ENCODE peak calls at places on chromosomes 6 and 20, in eight cellular contexts. One of them, this sample, is unnamed. For H3K4me1, the result is how much of the 10 kb centered on the place peaks cover.

GRCh38 chr6:53032853-53033252 is 32.4 kb upstream of the FBXO9 start:
- DNase-seq in Peyer's patch: no peak
- DNase-seq in uterus: no peak
- DNase-seq in heart left ventricle: no peak
- DNase-seq in IMR-90: peak
- DNase-seq in HepG2: no peak
- DNase-seq in adrenal gland: no peak
- DNase-seq in prostate gland: no peak
- DNase-seq in this sample: no peak

GRCh38 chr6:11909696-11910132 is 102.4 kb upstream of the HIVEP1 start:
- DNase-seq in Peyer's patch: no peak
- DNase-seq in uterus: no peak
- DNase-seq in heart left ventricle: no peak
- DNase-seq in IMR-90: peak
- DNase-seq in HepG2: no peak
- DNase-seq in adrenal gland: no peak
- DNase-seq in prostate gland: no peak
- DNase-seq in this sample: no peak

GRCh38 chr6:37418727-37419126 is 14.3 kb upstream of the CMTR1 start:
- DNase-seq in Peyer's patch: no peak
- DNase-seq in uterus: no peak
- DNase-seq in heart left ventricle: no peak
- DNase-seq in IMR-90: no peak
- DNase-seq in HepG2: no peak
- DNase-seq in adrenal gland: no peak
- DNase-seq in prostate gland: no peak
- DNase-seq in this sample: no peak

GRCh38 chr6:11292837-11293236 is 60.4 kb upstream of the NEDD9 start:
- DNase-seq in Peyer's patch: no peak
- DNase-seq in uterus: no peak
- DNase-seq in heart left ventricle: no peak
- DNase-seq in IMR-90: no peak
- DNase-seq in HepG2: no peak
- DNase-seq in adrenal gland: no peak
- DNase-seq in prostate gland: no peak
- DNase-seq in this sample: no peak

GRCh38 chr6:156775717-156776116 is 1.5 kb upstream of the ARID1B start:
- DNase-seq in Peyer's patch: no peak
- DNase-seq in uterus: no peak
- DNase-seq in heart left ventricle: no peak
- DNase-seq in IMR-90: no peak
- DNase-seq in HepG2: no peak
- DNase-seq in adrenal gland: no peak
- DNase-seq in prostate gland: no peak
- DNase-seq in this sample: no peak

GRCh38 chr6:109799664-109800063 is 108.6 kb downstream of the FIG4 start:
- DNase-seq in Peyer's patch: no peak
- DNase-seq in uterus: no peak
- DNase-seq in heart left ventricle: no peak
- DNase-seq in IMR-90: no peak
- DNase-seq in HepG2: no peak
- DNase-seq in adrenal gland: no peak
- DNase-seq in prostate gland: no peak
- DNase-seq in this sample: no peak

GRCh38 chr6:151796842-151797530 is 10.5 kb upstream of the ESR1 start:
- DNase-seq in Peyer's patch: no peak
- DNase-seq in uterus: peak
- DNase-seq in heart left ventricle: peak
- DNase-seq in IMR-90: no peak
- DNase-seq in HepG2: no peak
- DNase-seq in adrenal gland: no peak
- DNase-seq in prostate gland: no peak
- DNase-seq in this sample: no peak

GRCh38 chr20:43893930-43894329 is 20.7 kb upstream of the TOX2 start:
- DNase-seq in Peyer's patch: no peak
- DNase-seq in uterus: no peak
- DNase-seq in heart left ventricle: no peak
- DNase-seq in IMR-90: peak
- DNase-seq in HepG2: no peak
- DNase-seq in adrenal gland: no peak
- DNase-seq in prostate gland: no peak
- DNase-seq in this sample: no peak

GRCh38 chr6:82410151-82410621 is 46.6 kb downstream of the TPBG start:
- DNase-seq in Peyer's patch: no peak
- DNase-seq in uterus: no peak
- DNase-seq in heart left ventricle: no peak
- DNase-seq in IMR-90: peak
- DNase-seq in HepG2: no peak
- DNase-seq in adrenal gland: no peak
- DNase-seq in prostate gland: no peak
- DNase-seq in this sample: no peak

GRCh38 chr20:49140411-49140810 is 47.7 kb downstream of the STAU1 start:
- DNase-seq in Peyer's patch: no peak
- DNase-seq in uterus: no peak
- DNase-seq in heart left ventricle: no peak
- DNase-seq in IMR-90: no peak
- DNase-seq in HepG2: no peak
- DNase-seq in adrenal gland: no peak
- DNase-seq in prostate gland: no peak
- DNase-seq in this sample: no peak

GRCh38 chr6:5398530-5398929 is 137.2 kb downstream of the FARS2 start:
- DNase-seq in Peyer's patch: no peak
- DNase-seq in uterus: no peak
- DNase-seq in heart left ventricle: no peak
- DNase-seq in IMR-90: peak
- DNase-seq in HepG2: peak
- DNase-seq in adrenal gland: no peak
- DNase-seq in prostate gland: no peak
- DNase-seq in this sample: no peak

GRCh38 chr6:169618526-169619490 is 83.0 kb downstream of the WDR27 start:
- DNase-seq in Peyer's patch: no peak
- DNase-seq in uterus: no peak
- DNase-seq in heart left ventricle: no peak
- DNase-seq in IMR-90: peak
- DNase-seq in HepG2: no peak
- DNase-seq in adrenal gland: no peak
- DNase-seq in prostate gland: no peak
- DNase-seq in this sample: no peak

GRCh38 chr6:42292002-42292735 is 74.5 kb upstream of the MRPS10 start:
- DNase-seq in Peyer's patch: no peak
- DNase-seq in uterus: no peak
- DNase-seq in heart left ventricle: no peak
- DNase-seq in IMR-90: peak
- DNase-seq in HepG2: no peak
- DNase-seq in adrenal gland: no peak
- DNase-seq in prostate gland: no peak
- DNase-seq in this sample: no peak

GRCh38 chr6:45577836-45578504 is 200.2 kb upstream of the SUPT3H start:
- DNase-seq in Peyer's patch: no peak
- DNase-seq in uterus: no peak
- DNase-seq in heart left ventricle: no peak
- DNase-seq in IMR-90: peak
- DNase-seq in HepG2: no peak
- DNase-seq in adrenal gland: no peak
- DNase-seq in prostate gland: no peak
- DNase-seq in this sample: no peak

GRCh38 chr6:15026832-15027231 is 219.0 kb upstream of the JARID2 start:
- DNase-seq in Peyer's patch: no peak
- DNase-seq in uterus: no peak
- DNase-seq in heart left ventricle: no peak
- DNase-seq in IMR-90: peak
- DNase-seq in HepG2: peak
- DNase-seq in adrenal gland: no peak
- DNase-seq in prostate gland: peak
- DNase-seq in this sample: no peak

GRCh38 chr6:11229267-11230043 is 3.0 kb downstream of the NEDD9 start:
- DNase-seq in Peyer's patch: no peak
- DNase-seq in uterus: no peak
- DNase-seq in heart left ventricle: no peak
- DNase-seq in IMR-90: no peak
- DNase-seq in HepG2: no peak
- DNase-seq in adrenal gland: no peak
- DNase-seq in prostate gland: peak
- DNase-seq in this sample: no peak

GRCh38 chr6:32177788-32178546 is at the start of gene RNF5:
- DNase-seq in Peyer's patch: peak
- DNase-seq in uterus: peak
- DNase-seq in heart left ventricle: peak
- DNase-seq in IMR-90: peak
- DNase-seq in HepG2: peak
- DNase-seq in adrenal gland: peak
- DNase-seq in prostate gland: peak
- DNase-seq in this sample: peak
- H3K4me1 ChIP-seq in Peyer's patch: under half
- H3K4me1 ChIP-seq in uterus: under half
- H3K4me1 ChIP-seq in heart left ventricle: half or more
- H3K4me1 ChIP-seq in IMR-90: under half
- H3K4me1 ChIP-seq in HepG2: half or more
- H3K4me1 ChIP-seq in adrenal gland: under half
- H3K4me1 ChIP-seq in prostate gland: under half
- H3K4me1 ChIP-seq in this sample: under half

GRCh38 chr6:31620586-31621319 is at the start of gene PRRC2A:
- DNase-seq in Peyer's patch: peak
- DNase-seq in uterus: peak
- DNase-seq in heart left ventricle: peak
- DNase-seq in IMR-90: peak
- DNase-seq in HepG2: no peak
- DNase-seq in adrenal gland: no peak
- DNase-seq in prostate gland: peak
- DNase-seq in this sample: peak
- TF ChIP-seq POLR2A in Peyer's patch: peak
- TF ChIP-seq POLR2A in uterus: peak
- TF ChIP-seq POLR2A in heart left ventricle: peak
- TF ChIP-seq POLR2A in IMR-90: peak
- TF ChIP-seq POLR2A in HepG2: peak
- TF ChIP-seq POLR2A in adrenal gland: peak
- TF ChIP-seq POLR2A in prostate gland: peak
- TF ChIP-seq POLR2A in this sample: peak

DNA sequence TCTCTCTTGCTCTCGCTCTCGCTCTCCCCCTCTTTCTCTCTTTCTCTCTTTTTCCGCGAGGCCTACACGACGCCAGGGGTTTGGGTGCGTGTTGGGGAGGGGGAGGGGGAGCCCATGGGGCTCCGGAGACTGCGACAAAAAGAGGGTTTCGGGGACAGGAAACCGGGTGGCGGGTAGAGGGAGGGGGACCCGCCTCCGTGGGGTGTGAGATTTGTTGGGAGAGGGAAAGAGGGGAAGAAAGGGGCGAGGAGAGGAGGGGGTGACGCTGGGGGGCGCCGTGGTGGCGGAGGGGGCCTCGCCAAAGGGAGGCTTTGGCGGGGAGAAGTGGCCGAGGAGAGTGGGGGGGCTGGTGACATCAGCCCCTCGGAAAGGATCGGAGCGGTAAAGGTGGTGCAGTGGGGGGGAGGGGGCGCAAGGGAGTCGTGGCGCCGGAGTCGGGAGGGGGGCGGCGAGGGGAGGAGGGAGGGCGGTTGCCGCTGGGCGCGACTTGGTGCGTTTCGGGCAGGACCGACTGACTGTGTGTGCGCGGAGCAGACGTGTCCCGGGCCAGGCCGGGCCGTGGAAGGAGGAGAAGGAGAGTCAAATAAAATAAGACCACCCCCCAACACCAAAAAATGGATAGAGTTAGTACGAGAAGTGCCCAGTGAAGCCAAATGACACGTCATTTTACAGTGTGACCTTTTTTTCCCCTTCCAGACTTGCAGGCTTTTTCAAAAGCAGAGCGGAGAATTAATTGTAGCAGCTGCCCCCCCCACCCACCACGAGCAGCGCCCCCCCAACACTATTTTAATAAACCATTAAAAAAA is 39.8 kb downstream of the GNAS start:
- DNase-seq in Peyer's patch: peak
- DNase-seq in uterus: peak
- DNase-seq in heart left ventricle: peak
- DNase-seq in IMR-90: peak
- DNase-seq in HepG2: peak
- DNase-seq in adrenal gland: peak
- DNase-seq in prostate gland: peak
- DNase-seq in this sample: peak
- TF ChIP-seq CTCF in Peyer's patch: no peak
- TF ChIP-seq CTCF in uterus: peak
- TF ChIP-seq CTCF in heart left ventricle: no peak
- TF ChIP-seq CTCF in IMR-90: no peak
- TF ChIP-seq CTCF in HepG2: peak
- TF ChIP-seq CTCF in adrenal gland: no peak
- TF ChIP-seq CTCF in prostate gland: no peak
- TF ChIP-seq CTCF in this sample: no peak

GRCh38 chr6:149055195-149055899 is 262.2 kb upstream of the TAB2 start:
- DNase-seq in Peyer's patch: peak
- DNase-seq in uterus: no peak
- DNase-seq in heart left ventricle: no peak
- DNase-seq in IMR-90: no peak
- DNase-seq in HepG2: no peak
- DNase-seq in adrenal gland: no peak
- DNase-seq in prostate gland: no peak
- DNase-seq in this sample: no peak

GRCh38 chr6:149059557-149059956 is 258.0 kb upstream of the TAB2 start:
- DNase-seq in Peyer's patch: no peak
- DNase-seq in uterus: no peak
- DNase-seq in heart left ventricle: no peak
- DNase-seq in IMR-90: peak
- DNase-seq in HepG2: no peak
- DNase-seq in adrenal gland: no peak
- DNase-seq in prostate gland: no peak
- DNase-seq in this sample: no peak

GRCh38 chr6:149057464-149057840 is 260.1 kb upstream of the TAB2 start:
- DNase-seq in Peyer's patch: no peak
- DNase-seq in uterus: no peak
- DNase-seq in heart left ventricle: no peak
- DNase-seq in IMR-90: no peak
- DNase-seq in HepG2: no peak
- DNase-seq in adrenal gland: no peak
- DNase-seq in prostate gland: no peak
- DNase-seq in this sample: no peak

GRCh38 chr6:149054559-149055194 is 262.8 kb upstream of the TAB2 start:
- DNase-seq in Peyer's patch: no peak
- DNase-seq in uterus: no peak
- DNase-seq in heart left ventricle: no peak
- DNase-seq in IMR-90: no peak
- DNase-seq in HepG2: no peak
- DNase-seq in adrenal gland: no peak
- DNase-seq in prostate gland: no peak
- DNase-seq in this sample: no peak

DNA sequence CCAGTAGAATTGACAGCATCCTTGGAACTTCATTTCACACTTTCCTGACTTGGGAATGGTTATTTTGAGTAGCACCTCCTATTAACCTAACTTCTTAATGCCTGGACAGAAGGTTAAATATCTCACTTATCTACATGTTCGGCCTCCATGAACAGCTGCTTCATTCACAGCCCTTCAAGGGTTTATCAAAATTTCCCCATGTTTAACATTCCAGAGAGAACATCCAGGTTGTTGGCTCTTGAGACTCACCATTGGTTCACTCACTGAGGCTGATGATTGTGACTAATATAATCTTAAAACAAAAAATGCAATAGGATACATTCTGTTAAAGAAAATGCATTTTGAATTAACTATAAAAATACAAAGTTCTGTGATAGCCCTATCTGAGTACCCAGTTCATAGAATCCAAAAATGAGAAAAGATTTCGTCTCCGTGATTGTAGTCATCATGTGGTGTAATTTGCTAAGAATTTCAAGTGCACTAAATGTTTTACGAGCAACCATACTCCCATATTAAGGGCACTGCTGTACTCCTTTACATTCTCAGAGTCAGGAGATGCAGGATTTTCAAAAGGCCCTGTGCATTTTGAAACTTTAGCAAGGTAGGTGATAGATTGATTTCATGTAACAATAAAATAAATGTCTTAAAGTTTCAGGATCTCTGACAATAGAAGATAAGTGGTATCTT is 260.6 kb upstream of the TAB2 start:
- DNase-seq in Peyer's patch: no peak
- DNase-seq in uterus: no peak
- DNase-seq in heart left ventricle: no peak
- DNase-seq in IMR-90: peak
- DNase-seq in HepG2: no peak
- DNase-seq in adrenal gland: no peak
- DNase-seq in prostate gland: no peak
- DNase-seq in this sample: no peak
- H3K4me1 ChIP-seq in Peyer's patch: under half
- H3K4me1 ChIP-seq in uterus: under half
- H3K4me1 ChIP-seq in heart left ventricle: under half
- H3K4me1 ChIP-seq in IMR-90: under half
- H3K4me1 ChIP-seq in HepG2: under half
- H3K4me1 ChIP-seq in adrenal gland: under half
- H3K4me1 ChIP-seq in prostate gland: under half
- H3K4me1 ChIP-seq in this sample: under half